ENCODE peak calls at places on chromosomes 5 and 9, in six cellular contexts. One of them, this sample, is unnamed.

GRCh38 chr5:149420509-149421371 is 41.6 kb upstream of the IL17B start:
- DNase-seq in HepG2: no peak
- DNase-seq in K562: no peak
- DNase-seq in HCT116: no peak
- DNase-seq in H1: no peak
- DNase-seq in SK-N-SH: peak; percentile 67
- DNase-seq in this sample: no peak

GRCh38 chr5:168014423-168014822 is 277.0 kb upstream of the WWC1 start:
- DNase-seq in HepG2: no peak
- DNase-seq in K562: no peak
- DNase-seq in HCT116: no peak
- DNase-seq in H1: no peak
- DNase-seq in SK-N-SH: no peak
- DNase-seq in this sample: no peak

GRCh38 chr9:123414921-123415592 is 59.1 kb downstream of the CRB2 start:
- DNase-seq in HepG2: no peak
- DNase-seq in K562: no peak
- DNase-seq in HCT116: no peak
- DNase-seq in H1: no peak
- DNase-seq in SK-N-SH: no peak
- DNase-seq in this sample: no peak

GRCh38 chr5:130138406-130139060 is 234.3 kb downstream of the CHSY3 start:
- DNase-seq in HepG2: no peak
- DNase-seq in K562: no peak
- DNase-seq in HCT116: no peak
- DNase-seq in H1: no peak
- DNase-seq in SK-N-SH: no peak
- DNase-seq in this sample: no peak

GRCh38 chr5:80967500-80968181 is 7.5 kb downstream of the RASGRF2 start:
- DNase-seq in HepG2: peak; percentile 88
- DNase-seq in K562: no peak
- DNase-seq in HCT116: no peak
- DNase-seq in H1: no peak
- DNase-seq in SK-N-SH: no peak
- DNase-seq in this sample: peak; percentile 45

GRCh38 chr5:59036274-59036961 is 453.5 kb downstream of the RAB3C start:
- DNase-seq in HepG2: no peak
- DNase-seq in K562: no peak
- DNase-seq in HCT116: peak; percentile 28
- DNase-seq in H1: no peak
- DNase-seq in SK-N-SH: no peak
- DNase-seq in this sample: no peak

GRCh38 chr9:92716557-92716956 is 46.6 kb upstream of the IPPK start:
- DNase-seq in HepG2: peak; percentile 47
- DNase-seq in K562: peak; percentile 82
- DNase-seq in HCT116: peak; percentile 15
- DNase-seq in H1: peak; percentile 17
- DNase-seq in SK-N-SH: peak; percentile 90
- DNase-seq in this sample: peak; percentile 61

GRCh38 chr9:68619636-68620035 is 79.0 kb upstream of the TMEM252 start:
- DNase-seq in HepG2: no peak
- DNase-seq in K562: no peak
- DNase-seq in HCT116: no peak
- DNase-seq in H1: no peak
- DNase-seq in SK-N-SH: no peak
- DNase-seq in this sample: no peak

GRCh38 chr5:66994790-66995189 is 201.8 kb downstream of the CD180 start:
- DNase-seq in HepG2: peak; percentile 84
- DNase-seq in K562: no peak
- DNase-seq in HCT116: no peak
- DNase-seq in H1: no peak
- DNase-seq in SK-N-SH: no peak
- DNase-seq in this sample: peak; percentile 93

GRCh38 chr9:81239388-81239787 is 450.0 kb downstream of the TLE1 start:
- DNase-seq in HepG2: no peak
- DNase-seq in K562: no peak
- DNase-seq in HCT116: no peak
- DNase-seq in H1: no peak
- DNase-seq in SK-N-SH: no peak
- DNase-seq in this sample: no peak

GRCh38 chr5:9841516-9841915 is 211.4 kb upstream of the TAS2R1 start:
- DNase-seq in HepG2: no peak
- DNase-seq in K562: no peak
- DNase-seq in HCT116: no peak
- DNase-seq in H1: no peak
- DNase-seq in SK-N-SH: no peak
- DNase-seq in this sample: no peak

GRCh38 chr5:61919920-61920319 is 386.1 kb upstream of the KIF2A start:
- DNase-seq in HepG2: peak; percentile 56
- DNase-seq in K562: no peak
- DNase-seq in HCT116: no peak
- DNase-seq in H1: no peak
- DNase-seq in SK-N-SH: no peak
- DNase-seq in this sample: peak; percentile 38

GRCh38 chr9:135821733-135822382 is 85.5 kb downstream of the CAMSAP1 start:
- DNase-seq in HepG2: no peak
- DNase-seq in K562: no peak
- DNase-seq in HCT116: no peak
- DNase-seq in H1: no peak
- DNase-seq in SK-N-SH: no peak
- DNase-seq in this sample: no peak

GRCh38 chr9:128215491-128216404 is 12.6 kb downstream of the DNM1 start:
- DNase-seq in HepG2: peak; percentile 36
- DNase-seq in K562: peak; percentile 71
- DNase-seq in HCT116: no peak
- DNase-seq in H1: no peak
- DNase-seq in SK-N-SH: peak; percentile 60
- DNase-seq in this sample: no peak

GRCh38 chr9:88652876-88653275 is 117.9 kb downstream of the NXNL2 start:
- DNase-seq in HepG2: no peak
- DNase-seq in K562: no peak
- DNase-seq in HCT116: no peak
- DNase-seq in H1: no peak
- DNase-seq in SK-N-SH: no peak
- DNase-seq in this sample: no peak

GRCh38 chr9:89522261-89522978 is 24.5 kb upstream of the SEMA4D start:
- DNase-seq in HepG2: no peak
- DNase-seq in K562: no peak
- DNase-seq in HCT116: no peak
- DNase-seq in H1: no peak
- DNase-seq in SK-N-SH: no peak
- DNase-seq in this sample: no peak

GRCh38 chr5:65461490-65461889 is 20.2 kb downstream of the ADAMTS6 start:
- DNase-seq in HepG2: no peak
- DNase-seq in K562: no peak
- DNase-seq in HCT116: no peak
- DNase-seq in H1: no peak
- DNase-seq in SK-N-SH: no peak
- DNase-seq in this sample: no peak

GRCh38 chr9:976258-976804 is at the start of gene DMRT3:
- DNase-seq in HepG2: no peak
- DNase-seq in K562: no peak
- DNase-seq in HCT116: no peak
- DNase-seq in H1: no peak
- DNase-seq in SK-N-SH: peak; percentile 34
- DNase-seq in this sample: no peak
- TF ChIP-seq JUND in HepG2: no peak
- TF ChIP-seq JUND in K562: no peak
- TF ChIP-seq JUND in HCT116: no peak
- TF ChIP-seq JUND in H1: no peak
- TF ChIP-seq JUND in SK-N-SH: no peak
- TF ChIP-seq JUND in this sample: no peak

GRCh38 chr5:108369167-108369566 is 12.7 kb downstream of the FBXL17 start:
- DNase-seq in HepG2: no peak
- DNase-seq in K562: no peak
- DNase-seq in HCT116: no peak
- DNase-seq in H1: no peak
- DNase-seq in SK-N-SH: no peak
- DNase-seq in this sample: no peak
- TF ChIP-seq JUND in HepG2: no peak
- TF ChIP-seq JUND in K562: no peak
- TF ChIP-seq JUND in HCT116: no peak
- TF ChIP-seq JUND in H1: no peak
- TF ChIP-seq JUND in SK-N-SH: no peak
- TF ChIP-seq JUND in this sample: no peak

DNA sequence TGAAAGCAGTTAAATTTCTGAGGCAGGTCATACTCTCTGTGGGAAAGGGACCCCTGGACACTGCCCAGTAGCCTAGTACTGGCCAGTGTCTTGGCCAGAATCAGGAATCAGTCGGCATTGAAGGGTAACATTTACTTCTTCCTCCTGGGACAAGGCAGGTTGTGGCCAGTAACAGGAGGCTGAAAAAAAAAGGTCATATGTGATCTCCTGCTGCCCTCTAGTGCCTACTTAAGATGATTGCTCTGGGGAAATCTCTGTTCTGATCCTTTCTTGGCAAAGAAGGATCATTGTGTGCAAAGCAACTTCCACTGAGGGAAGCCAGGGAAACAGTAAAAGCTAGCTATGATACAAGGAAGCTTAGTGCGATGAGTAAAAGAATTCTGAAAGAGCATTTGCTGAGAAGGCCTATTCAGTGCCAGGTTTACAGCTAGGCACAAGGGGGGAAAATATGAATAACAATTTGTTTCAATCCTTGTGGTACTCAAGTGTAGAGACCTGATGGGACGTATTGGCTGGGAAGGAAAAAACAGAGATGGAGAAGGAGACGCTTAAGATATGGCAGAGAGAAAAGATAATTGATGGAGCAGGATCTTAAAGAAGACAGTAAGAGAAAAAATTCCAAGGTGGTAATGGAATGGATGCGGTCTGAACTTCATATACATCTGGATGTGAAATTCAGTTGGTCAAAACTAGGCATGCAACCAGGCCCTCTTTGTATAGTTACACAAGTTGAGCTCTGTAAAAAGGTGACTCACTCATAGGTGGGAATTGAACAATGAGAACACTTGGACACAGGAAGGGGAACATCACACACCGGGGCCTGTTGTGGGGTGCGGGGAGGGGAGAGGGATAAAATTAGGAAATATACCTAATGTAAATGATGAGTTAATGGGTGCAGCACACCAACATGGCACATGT is 25.8 kb upstream of the TRIM32 start:
- DNase-seq in HepG2: peak; percentile 57
- DNase-seq in K562: peak; percentile 49
- DNase-seq in HCT116: peak; percentile 59
- DNase-seq in H1: no peak
- DNase-seq in SK-N-SH: peak; percentile 53
- DNase-seq in this sample: peak; percentile 85
- TF ChIP-seq JUND in HepG2: no peak
- TF ChIP-seq JUND in K562: no peak
- TF ChIP-seq JUND in HCT116: no peak
- TF ChIP-seq JUND in H1: no peak
- TF ChIP-seq JUND in SK-N-SH: no peak
- TF ChIP-seq JUND in this sample: no peak

DNA sequence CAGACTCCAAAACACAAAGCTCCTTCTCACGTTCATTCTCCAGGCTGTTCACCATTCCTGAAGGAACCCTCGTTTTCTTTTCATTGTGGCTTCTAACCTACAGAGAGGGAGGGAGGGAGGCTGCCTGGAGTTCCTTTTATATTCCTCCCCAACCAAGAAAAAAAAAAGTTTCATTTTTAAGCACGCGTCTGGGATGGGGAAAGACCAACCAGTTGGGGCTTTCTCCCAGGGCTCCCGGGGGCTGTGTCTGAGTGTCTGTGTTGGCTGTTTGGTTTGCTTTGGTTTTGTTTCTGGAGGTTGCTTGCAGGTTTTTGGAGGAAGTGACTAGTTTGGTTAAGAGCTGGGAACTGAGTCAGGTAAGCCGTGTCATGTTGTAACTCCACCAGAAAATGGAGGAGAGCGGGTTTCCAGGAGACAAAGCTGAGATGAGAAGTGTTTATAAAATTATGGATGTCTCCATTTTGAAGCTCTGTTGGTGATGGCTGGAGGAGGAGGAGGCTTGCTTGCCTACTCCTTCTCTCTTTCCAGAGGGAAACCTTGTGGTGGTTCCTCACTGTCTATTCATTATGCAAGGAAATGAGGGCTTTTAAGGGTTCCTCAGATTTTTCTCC is 1.7 kb downstream of the ZNF462 start:
- DNase-seq in HepG2: no peak
- DNase-seq in K562: no peak
- DNase-seq in HCT116: no peak
- DNase-seq in H1: no peak
- DNase-seq in SK-N-SH: peak; percentile 34
- DNase-seq in this sample: no peak
- TF ChIP-seq JUND in HepG2: no peak
- TF ChIP-seq JUND in K562: no peak
- TF ChIP-seq JUND in HCT116: no peak
- TF ChIP-seq JUND in H1: no peak
- TF ChIP-seq JUND in SK-N-SH: no peak
- TF ChIP-seq JUND in this sample: no peak

DNA sequence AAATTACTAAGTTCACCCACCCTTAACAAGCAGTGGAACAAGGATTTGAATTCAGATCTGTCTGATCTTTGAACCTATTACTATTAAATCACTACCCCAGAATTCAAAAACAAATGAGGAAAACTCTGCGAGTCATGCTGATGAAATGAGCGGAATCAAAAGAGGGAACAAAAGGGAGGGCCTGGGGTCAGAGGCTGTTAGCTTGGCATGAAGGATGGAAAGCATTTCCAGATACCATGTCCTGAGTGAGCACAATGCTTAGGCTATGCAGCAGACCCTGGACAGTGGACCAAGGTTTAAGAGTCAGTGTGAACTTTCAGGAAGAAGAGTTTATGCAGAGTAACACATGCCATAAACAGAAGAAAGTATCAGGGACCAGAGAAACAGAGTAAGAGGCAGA is 30.5 kb downstream of the GRIA1 start:
- DNase-seq in HepG2: no peak
- DNase-seq in K562: no peak
- DNase-seq in HCT116: no peak
- DNase-seq in H1: no peak
- DNase-seq in SK-N-SH: no peak
- DNase-seq in this sample: no peak
- TF ChIP-seq JUND in HepG2: no peak
- TF ChIP-seq JUND in K562: no peak
- TF ChIP-seq JUND in HCT116: no peak
- TF ChIP-seq JUND in H1: no peak
- TF ChIP-seq JUND in SK-N-SH: peak; percentile 27
- TF ChIP-seq JUND in this sample: no peak

DNA sequence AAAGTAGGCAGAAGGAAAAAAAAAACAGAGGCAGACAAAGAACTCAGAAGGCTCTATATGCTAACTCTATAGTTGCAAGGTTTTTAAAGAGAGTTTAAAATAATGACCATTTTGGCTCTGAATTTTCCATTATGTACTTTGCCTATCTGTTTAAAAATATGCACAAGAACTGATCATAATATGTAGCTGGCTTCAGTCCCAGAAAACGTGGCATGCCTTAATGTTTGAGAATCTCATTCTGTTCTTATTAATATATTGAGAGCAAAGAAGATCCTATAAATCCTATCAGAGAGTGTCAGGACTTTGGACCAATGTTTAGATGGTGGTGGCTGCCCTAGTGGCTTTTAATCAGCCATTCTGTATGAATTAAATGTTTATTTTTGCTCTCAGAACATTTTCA is 121.5 kb downstream of the JMY start:
- DNase-seq in HepG2: no peak
- DNase-seq in K562: no peak
- DNase-seq in HCT116: no peak
- DNase-seq in H1: no peak
- DNase-seq in SK-N-SH: no peak
- DNase-seq in this sample: no peak
- TF ChIP-seq JUND in HepG2: no peak
- TF ChIP-seq JUND in K562: no peak
- TF ChIP-seq JUND in HCT116: no peak
- TF ChIP-seq JUND in H1: no peak
- TF ChIP-seq JUND in SK-N-SH: no peak
- TF ChIP-seq JUND in this sample: no peak

GRCh38 chr5:169826618-169827017 is 153.7 kb downstream of the INSYN2B start:
- DNase-seq in HepG2: no peak
- DNase-seq in K562: peak; percentile 12
- DNase-seq in HCT116: no peak
- DNase-seq in H1: no peak
- DNase-seq in SK-N-SH: no peak
- DNase-seq in this sample: no peak
- TF ChIP-seq JUND in HepG2: no peak
- TF ChIP-seq JUND in K562: no peak
- TF ChIP-seq JUND in HCT116: no peak
- TF ChIP-seq JUND in H1: no peak
- TF ChIP-seq JUND in SK-N-SH: no peak
- TF ChIP-seq JUND in this sample: no peak